ENCODE peak calls at places on chromosome 13, in six cellular contexts. Z is heart right ventricle; B is CD8-positive, alpha-beta T cell; N is mammary epithelial cell; I is fibroblast of lung; S is astrocyte. W is an unnamed sample. For H3K4me1, the result is how much of the 10 kb centered on the place peaks cover.

GRCh38 chr13:41610426-41610825 is 153.1 kb downstream of the RGCC start:
- DNase-seq in Z (peak), N (peak), I (peak), B (no peak), S (peak), W (no peak)

GRCh38 chr13:106521101-106521799 is 14.2 kb downstream of the EFNB2 start:
- DNase-seq in I (no peak), Z (no peak), N (no peak), S (no peak), B (no peak), W (no peak)

GRCh38 chr13:29065142-29065541 is 245.0 kb downstream of the MTUS2 start:
- DNase-seq in S (no peak), N (no peak), B (no peak), I (no peak), Z (no peak), W (no peak)

GRCh38 chr13:27406178-27406939 is 18.1 kb upstream of the GTF3A start:
- DNase-seq in S (peak), I (peak), B (peak), Z (no peak), N (peak), W (no peak)

GRCh38 chr13:79869326-79869725 is 388.4 kb downstream of the NDFIP2 start:
- DNase-seq in B (no peak), S (peak), I (no peak), Z (no peak), N (peak), W (no peak)

GRCh38 chr13:40271931-40272775 is 394.3 kb downstream of the FOXO1 start:
- DNase-seq in I (peak), B (peak), Z (peak), N (peak), S (peak), W (peak)

GRCh38 chr13:97367427-97367826 is 66.5 kb upstream of the RAP2A start:
- DNase-seq in S (peak), B (no peak), I (peak), N (no peak), Z (no peak), W (no peak)

GRCh38 chr13:36674337-36675212 is 755 bp downstream of the SERTM1 start:
- DNase-seq in S (no peak), N (no peak), Z (no peak), I (no peak), B (no peak), W (no peak)

GRCh38 chr13:111506621-111507020 is 186.2 kb downstream of the TEX29 start:
- DNase-seq in S (no peak), Z (no peak), B (no peak), N (no peak), I (no peak), W (no peak)

GRCh38 chr13:111183959-111184684 is 69.0 kb downstream of the ARHGEF7 start:
- DNase-seq in S (no peak), B (peak), Z (no peak), I (peak), N (no peak), W (peak)

GRCh38 chr13:100442095-100442832 is 146.3 kb downstream of the GGACT start:
- DNase-seq in I (no peak), B (no peak), N (no peak), Z (no peak), S (no peak), W (no peak)

GRCh38 chr13:29162638-29163037 is 342.5 kb downstream of the MTUS2 start:
- DNase-seq in B (no peak), S (peak), I (peak), N (no peak), Z (no peak), W (no peak)

GRCh38 chr13:111167290-111167689 is 52.2 kb downstream of the ARHGEF7 start:
- DNase-seq in N (no peak), S (no peak), Z (no peak), B (no peak), I (no peak), W (no peak)

GRCh38 chr13:94416454-94417080 is 62.9 kb downstream of the DCT start:
- DNase-seq in B (no peak), S (peak), Z (no peak), N (peak), I (peak), W (no peak)

GRCh38 chr13:114122591-114123211 is 9.7 kb downstream of the RASA3 start:
- DNase-seq in I (no peak), N (no peak), Z (no peak), S (no peak), B (no peak), W (no peak)

GRCh38 chr13:114123448-114123847 is 9.0 kb downstream of the RASA3 start:
- DNase-seq in B (no peak), N (no peak), Z (no peak), S (no peak), I (no peak), W (no peak)

GRCh38 chr13:114120486-114121430 is 11.7 kb downstream of the RASA3 start:
- DNase-seq in Z (no peak), I (no peak), B (no peak), N (no peak), S (no peak), W (no peak)

GRCh38 chr13:114123876-114124275 is 8.5 kb downstream of the RASA3 start:
- DNase-seq in S (no peak), I (no peak), N (no peak), Z (no peak), B (no peak), W (no peak)

DNA sequence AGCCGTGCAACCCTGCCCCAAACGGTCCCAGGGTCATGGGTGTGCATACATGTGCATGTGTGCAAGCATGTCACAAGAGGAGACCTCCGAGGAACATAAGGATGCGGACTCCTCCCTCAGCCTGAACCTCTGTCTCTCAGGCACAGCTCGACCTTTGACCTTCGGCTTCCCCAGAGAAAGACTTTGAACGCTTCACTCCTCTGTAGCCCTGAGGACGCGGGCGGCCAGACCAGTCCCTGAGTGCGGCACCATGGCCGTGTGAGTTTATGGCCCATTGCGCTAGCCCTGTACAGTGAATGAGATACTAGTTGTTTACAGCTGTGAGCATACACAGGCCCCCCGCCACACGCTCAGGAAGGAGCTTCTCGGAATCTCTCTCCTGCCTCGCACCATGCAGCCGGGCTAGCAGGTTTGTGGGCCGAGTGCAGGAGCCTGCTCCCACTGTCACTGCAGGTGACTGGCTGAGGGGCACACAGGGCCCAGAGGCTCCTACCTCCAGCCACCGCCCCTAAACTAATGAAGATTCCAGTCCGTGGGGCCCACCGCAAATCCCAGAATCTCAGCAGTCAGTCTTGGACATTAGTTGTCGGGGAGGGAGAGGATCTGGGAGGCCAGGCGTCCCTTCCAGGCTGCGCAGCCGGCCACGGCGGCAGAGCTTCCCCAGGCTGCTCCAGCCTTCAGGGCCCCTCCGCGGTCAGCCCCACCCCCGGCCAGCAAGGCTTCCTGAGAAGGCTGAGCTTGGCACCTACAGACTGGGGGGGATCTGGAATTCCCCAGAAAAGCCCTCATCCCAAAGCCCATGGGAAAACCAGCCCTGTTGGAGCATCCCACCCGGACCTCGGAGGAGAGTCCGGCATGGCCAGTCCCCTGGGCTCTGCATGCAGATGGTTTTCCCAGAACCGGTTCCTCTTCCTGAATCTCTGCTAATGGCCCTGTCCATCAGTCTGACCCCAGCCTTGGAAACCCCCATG is 10.6 kb downstream of the RASA3 start:
- DNase-seq in S (no peak), N (no peak), I (no peak), Z (no peak), B (no peak), W (peak)
- H3K4me1 ChIP-seq in S (half or more), N (under half), I (under half), Z (under half), B (half or more), W (under half)

GRCh38 chr13:44393391-44393790 is 19.8 kb downstream of the SERP2 start:
- DNase-seq in B (no peak), S (peak), I (no peak), N (no peak), Z (no peak), W (no peak)

GRCh38 chr13:44397766-44398223 is 24.2 kb downstream of the SERP2 start:
- DNase-seq in N (no peak), B (no peak), I (no peak), Z (no peak), S (peak), W (no peak)

GRCh38 chr13:44396963-44397580 is 23.4 kb downstream of the SERP2 start:
- DNase-seq in S (peak), N (no peak), I (peak), Z (peak), B (no peak), W (no peak)

GRCh38 chr13:44396295-44396962 is 22.8 kb downstream of the SERP2 start:
- DNase-seq in Z (no peak), B (no peak), S (no peak), N (no peak), I (no peak), W (peak)

GRCh38 chr13:44394649-44395048 is 21.0 kb downstream of the SERP2 start:
- DNase-seq in N (no peak), Z (no peak), B (no peak), I (no peak), S (no peak), W (no peak)
- H3K27ac ChIP-seq in N (no peak), Z (no peak), B (no peak), I (no peak), S (no peak), W (no peak)

DNA sequence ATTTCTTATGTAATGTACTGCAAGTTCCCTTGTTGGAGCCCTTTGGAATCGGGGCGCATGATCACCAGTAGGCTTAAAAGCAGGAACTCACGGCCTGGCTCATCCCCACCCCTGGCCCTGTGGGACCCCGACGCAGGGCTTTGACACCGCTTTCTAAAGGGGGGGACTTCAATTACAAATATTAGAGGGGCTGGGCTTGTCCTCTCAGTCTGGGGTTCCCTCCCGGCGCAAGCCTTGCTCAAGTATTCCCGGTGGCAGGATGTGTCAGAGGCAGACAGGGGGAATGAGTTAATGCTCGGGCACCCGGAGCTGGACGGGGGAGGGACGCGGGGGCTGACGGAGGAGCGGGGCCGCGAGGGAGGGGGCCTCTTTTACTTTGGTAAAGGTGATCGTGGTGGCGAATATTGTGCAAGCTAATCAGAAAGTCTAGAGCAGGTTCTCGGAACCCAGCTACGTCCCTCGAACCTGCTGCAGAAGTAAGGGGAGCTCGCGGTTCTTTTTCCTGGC is 1.2 kb downstream of the FGF14 start:
- DNase-seq in Z (peak), B (no peak), I (peak), S (no peak), N (peak), W (peak)
- H3K4me3 ChIP-seq in Z (peak), B (peak), I (peak), S (peak), N (peak), W (peak)

GRCh38 chr13:108227651-108228272 is 9.6 kb downstream of the ABHD13 start:
- DNase-seq in N (peak), S (no peak), Z (no peak), I (peak), B (no peak), W (no peak)

GRCh38 chr13:108226184-108226583 is 8.0 kb downstream of the ABHD13 start:
- DNase-seq in Z (no peak), N (no peak), I (no peak), B (no peak), S (no peak), W (no peak)

GRCh38 chr13:108230377-108230776 is 12.2 kb downstream of the ABHD13 start:
- DNase-seq in B (no peak), S (no peak), I (no peak), Z (no peak), N (no peak), W (no peak)

GRCh38 chr13:108223850-108224503 is 5.8 kb downstream of the ABHD13 start:
- DNase-seq in I (no peak), S (no peak), Z (no peak), N (no peak), B (no peak), W (no peak)

DNA sequence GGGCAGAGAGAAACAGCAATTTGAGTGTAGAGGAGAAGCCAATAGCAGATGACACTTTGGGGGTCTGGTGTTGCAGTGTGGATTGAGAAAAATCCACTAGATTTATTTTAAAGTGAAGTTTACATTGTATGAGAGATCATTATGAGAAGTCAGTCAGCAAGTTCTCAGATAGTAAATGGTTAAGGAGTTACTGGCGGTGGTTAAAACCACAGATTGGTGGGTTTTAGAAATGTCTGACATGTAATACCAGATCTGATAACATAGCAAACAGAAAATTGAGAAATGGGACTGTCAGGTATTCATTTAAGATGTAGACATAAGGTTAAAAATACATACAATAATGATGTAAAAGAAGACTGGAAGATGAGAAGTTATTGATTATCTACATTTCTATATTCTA is 7.2 kb downstream of the ABHD13 start:
- DNase-seq in Z (no peak), B (no peak), S (no peak), I (no peak), N (no peak), W (no peak)
- H3K4me1 ChIP-seq in Z (half or more), B (under half), S (under half), I (under half), N (under half), W (under half)

DNA sequence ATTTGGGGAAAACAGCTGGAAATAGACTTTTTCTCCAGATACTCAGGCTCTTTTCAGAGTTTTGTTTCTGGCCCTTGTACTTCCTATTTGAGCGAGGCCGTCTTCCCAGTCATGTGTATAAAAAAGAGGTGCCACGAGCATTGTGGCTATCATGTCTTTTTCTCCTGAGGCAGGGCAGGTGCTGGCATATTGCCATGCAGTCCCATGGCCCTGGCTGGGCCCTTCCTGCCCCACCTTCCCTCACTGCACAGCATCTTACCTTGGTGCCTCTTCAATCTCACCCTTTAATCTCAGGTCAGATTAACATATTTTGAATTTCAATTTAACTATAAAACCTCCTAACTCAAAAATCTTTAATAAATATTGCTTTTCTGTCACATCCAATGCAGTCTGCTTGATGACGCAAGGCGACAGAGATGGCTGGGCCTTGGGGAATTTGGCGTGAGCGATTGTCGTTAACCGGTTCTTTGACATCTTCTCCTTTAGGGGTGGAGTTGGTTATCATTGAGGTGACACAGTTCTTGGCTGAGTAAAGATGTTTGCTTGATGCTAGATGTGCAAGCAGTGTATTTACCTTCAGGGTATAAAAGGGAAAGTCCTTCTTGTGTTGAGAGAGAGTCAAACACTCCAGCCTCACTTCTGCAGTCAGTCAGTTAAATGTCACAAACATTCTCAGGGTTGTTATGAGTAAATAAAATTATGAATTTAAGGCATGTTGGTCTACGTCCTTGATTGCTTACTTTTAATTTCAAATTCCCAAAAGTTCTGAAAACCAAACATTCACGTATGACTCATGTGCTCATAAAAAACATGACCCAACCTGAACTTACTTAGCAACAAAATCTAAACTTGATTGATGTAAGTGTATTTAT is 289.9 kb downstream of the MYO16 start:
- DNase-seq in B (no peak), N (peak), I (peak), S (peak), Z (no peak), W (no peak)
- H3K27ac ChIP-seq in B (no peak), N (peak), I (no peak), S (no peak), Z (no peak), W (no peak)

GRCh38 chr13:113034451-113035208 is 65.6 kb downstream of the MCF2L start:
- DNase-seq in N (peak), S (peak), B (no peak), I (peak), Z (peak), W (no peak)

GRCh38 chr13:113033498-113033897 is 64.5 kb downstream of the MCF2L start:
- DNase-seq in I (no peak), S (no peak), Z (peak), B (no peak), N (no peak), W (peak)

GRCh38 chr13:113033054-113033453 is 64.0 kb downstream of the MCF2L start:
- DNase-seq in S (no peak), I (no peak), Z (no peak), B (no peak), N (no peak), W (no peak)

GRCh38 chr13:113036401-113036800 is 67.4 kb downstream of the MCF2L start:
- DNase-seq in N (no peak), B (no peak), Z (peak), I (no peak), S (no peak), W (peak)

GRCh38 chr13:113035209-113035800 is 66.3 kb downstream of the MCF2L start:
- DNase-seq in Z (peak), N (no peak), I (no peak), S (no peak), B (no peak), W (peak)
- H3K4me3 ChIP-seq in Z (no peak), N (no peak), I (no peak), S (no peak), B (no peak), W (no peak)

GRCh38 chr13:20175907-20176652 is 15.2 kb upstream of the GJA3 start:
- DNase-seq in N (no peak), I (no peak), Z (no peak), B (no peak), S (no peak), W (no peak)

GRCh38 chr13:20175406-20175794 is 14.5 kb upstream of the GJA3 start:
- DNase-seq in S (no peak), N (no peak), B (no peak), Z (no peak), I (no peak), W (no peak)

GRCh38 chr13:20178156-20178555 is 14.6 kb downstream of the GJB2 start:
- DNase-seq in Z (no peak), S (no peak), B (no peak), I (no peak), N (peak), W (no peak)

GRCh38 chr13:20174656-20175405 is 14.0 kb upstream of the GJA3 start:
- DNase-seq in I (peak), Z (peak), N (peak), B (peak), S (peak), W (peak)

GRCh38 chr13:20177049-20177831 is 15.5 kb downstream of the GJB2 start:
- DNase-seq in S (no peak), N (no peak), I (no peak), B (no peak), Z (no peak), W (no peak)
- H3K4me1 ChIP-seq in S (under half), N (under half), I (under half), B (under half), Z (under half), W (under half)

GRCh38 chr13:113349491-113349890 is 14.4 kb downstream of the GRTP1 start:
- DNase-seq in Z (no peak), N (no peak), S (no peak), I (no peak), B (no peak), W (peak)

GRCh38 chr13:113349050-113349449 is 14.9 kb downstream of the GRTP1 start:
- DNase-seq in N (no peak), B (no peak), S (no peak), Z (no peak), I (no peak), W (no peak)

GRCh38 chr13:113350065-113350937 is 13.6 kb downstream of the GRTP1 start:
- DNase-seq in Z (no peak), N (peak), S (no peak), I (no peak), B (no peak), W (peak)

GRCh38 chr13:113351514-113352026 is 12.4 kb downstream of the GRTP1 start:
- DNase-seq in N (no peak), B (no peak), Z (no peak), I (peak), S (no peak), W (peak)

DNA sequence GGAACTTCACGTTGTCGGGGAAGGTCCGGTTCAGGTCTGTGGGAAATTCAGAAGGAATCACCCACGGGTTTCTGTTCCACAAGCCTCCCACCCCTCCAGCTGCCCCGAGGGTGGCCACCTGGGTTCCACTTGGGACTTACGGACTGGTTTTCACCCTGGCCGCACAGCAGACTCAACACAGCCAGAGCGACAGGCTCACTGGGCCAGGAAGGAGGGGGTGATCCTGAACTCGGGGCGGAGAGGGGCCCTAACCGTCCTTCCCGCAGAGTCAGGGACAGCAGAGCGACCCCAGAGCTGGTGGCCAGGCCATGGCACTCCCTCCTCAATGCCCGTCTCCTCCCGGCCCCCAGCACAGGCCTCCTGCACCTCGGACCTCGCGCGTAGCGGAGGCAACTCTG is 13.0 kb downstream of the GRTP1 start:
- DNase-seq in I (no peak), Z (no peak), S (no peak), N (no peak), B (no peak), W (peak)
- H3K27ac ChIP-seq in I (no peak), Z (no peak), S (no peak), N (no peak), B (no peak), W (no peak)